ENCODE peak calls at places on chromosomes 2 and 18, in four cellular contexts. V is GM04504, H is fibroblast of lung, B is right cardiac atrium. O is an unnamed sample.
A peak's percentile ranks its signal among the peaks of the same experiment; 100 is the strongest.

GRCh38 chr2:8072907-8073306 is 608.9 kb upstream of the ID2 start:
- DNase-seq in V (no peak), H (no peak), B (no peak), O (no peak)

GRCh38 chr2:17594533-17595391 is 54.3 kb downstream of the VSNL1 start:
- DNase-seq in V (no peak), H (peak; percentile 87), B (no peak), O (no peak)

GRCh38 chr2:136116813-136117390 is 1.0 kb downstream of the CXCR4 start:
- DNase-seq in V (no peak), H (no peak), B (peak; percentile 78), O (peak; percentile 63)

GRCh38 chr2:67649331-67650071 is 252.4 kb downstream of the ETAA1 start:
- DNase-seq in V (peak; percentile 61), H (peak; percentile 53), B (peak; percentile 72), O (peak; percentile 23)

GRCh38 chr2:227033471-227034148 is 130.4 kb downstream of the COL4A4 start:
- DNase-seq in V (peak; percentile 24), H (peak; percentile 25), B (peak; percentile 79), O (peak; percentile 21)

GRCh38 chr2:85213893-85214512 is 80.8 kb downstream of the TCF7L1 start:
- DNase-seq in V (no peak), H (no peak), B (no peak), O (no peak)

GRCh38 chr18:68440433-68440832 is 274.5 kb downstream of the TMX3 start:
- DNase-seq in V (no peak), H (no peak), B (no peak), O (no peak)

GRCh38 chr2:241777686-241778627 is 1.3 kb downstream of the GAL3ST2 start:
- DNase-seq in V (no peak), H (no peak), B (peak; percentile 20), O (no peak)

GRCh38 chr18:11861583-11862288 is 10.5 kb downstream of the CHMP1B start:
- DNase-seq in V (no peak), H (no peak), B (no peak), O (no peak)

GRCh38 chr2:227472265-227473018 is 486 bp downstream of the AGFG1 start:
- DNase-seq in V (no peak), H (no peak), B (peak; percentile 76), O (no peak)

GRCh38 chr2:232363784-232364615 is 14.6 kb upstream of the ALPP start:
- DNase-seq in V (no peak), H (no peak), B (no peak), O (no peak)

GRCh38 chr2:19911799-19912509 is 10.2 kb upstream of the TTC32 start:
- DNase-seq in V (peak; percentile 59), H (peak; percentile 97), B (no peak), O (no peak)

GRCh38 chr2:19839438-19839837 is 62.3 kb downstream of the TTC32 start:
- DNase-seq in V (no peak), H (no peak), B (no peak), O (no peak)

GRCh38 chr2:20419007-20419576 is 27.8 kb upstream of the RHOB start:
- DNase-seq in V (no peak), H (no peak), B (no peak), O (peak; percentile 64)

O was measured in adrenal gland.